ENCODE peak calls at places on chromosomes 11 and 22, in six cellular contexts. F is SK-N-SH, O is adrenal gland, T is occipital lobe, G is body of pancreas, W is cardiac muscle cell. N is an unnamed sample.
A peak's percentile ranks its signal among the peaks of the same experiment; 100 is the strongest.

GRCh38 chr22:23248583-23248982 is 68.3 kb downstream of the BCR start:
- DNase-seq in F (no peak), O (no peak), T (no peak), G (peak; percentile 45), W (peak; percentile 63), N (no peak)

GRCh38 chr22:19888131-19888746 is 33.6 kb upstream of the GNB1L start:
- DNase-seq in F (no peak), O (no peak), T (no peak), G (no peak), W (no peak), N (no peak)

GRCh38 chr22:23278883-23279675 is 98.8 kb downstream of the BCR start:
- DNase-seq in F (no peak), O (no peak), T (peak; percentile 33), G (peak; percentile 91), W (no peak), N (no peak)

GRCh38 chr11:1746516-1746931 is 3.9 kb downstream of the IFITM10 start:
- DNase-seq in F (peak; percentile 56), O (peak; percentile 95), T (no peak), G (peak; percentile 11), W (no peak), N (no peak)

GRCh38 chr11:6397636-6398035 is 7.4 kb downstream of the SMPD1 start:
- DNase-seq in F (no peak), O (peak; percentile 69), T (no peak), G (no peak), W (no peak), N (no peak)

GRCh38 chr22:27881404-27881803 is 37.7 kb downstream of the PITPNB start:
- DNase-seq in F (no peak), O (no peak), T (no peak), G (peak; percentile 31), W (no peak), N (peak; percentile 82)

GRCh38 chr11:121460941-121461514 is 8.3 kb upstream of the SORL1-AS1 start:
- DNase-seq in F (no peak), O (no peak), T (no peak), G (no peak), W (no peak), N (no peak)

GRCh38 chr11:102172127-102172848 is 62.0 kb downstream of the YAP1 start:
- DNase-seq in F (no peak), O (peak; percentile 26), T (no peak), G (peak; percentile 15), W (no peak), N (no peak)

GRCh38 chr22:45684752-45685359 is 13.2 kb downstream of the ATXN10 start:
- DNase-seq in F (no peak), O (no peak), T (no peak), G (no peak), W (no peak), N (no peak)

GRCh38 chr11:100925935-100926334 is 203.7 kb downstream of the PGR start:
- DNase-seq in F (no peak), O (no peak), T (no peak), G (no peak), W (no peak), N (no peak)

GRCh38 chr22:49024775-49025440 is 802.8 kb downstream of the BRD1 start:
- DNase-seq in F (no peak), O (no peak), T (no peak), G (no peak), W (no peak), N (no peak)

GRCh38 chr11:13923716-13924650 is 38.5 kb upstream of the SPON1 start:
- DNase-seq in F (no peak), O (no peak), T (no peak), G (no peak), W (no peak), N (no peak)

GRCh38 chr22:49967333-49968241 is 7.0 kb downstream of the PIM3 start:
- DNase-seq in F (peak; percentile 76), O (peak; percentile 96), T (no peak), G (peak; percentile 83), W (peak; percentile 42), N (peak; percentile 67)

GRCh38 chr11:122197055-122197987 is 81.3 kb upstream of the BLID start:
- DNase-seq in F (no peak), O (peak; percentile 78), T (no peak), G (no peak), W (no peak), N (no peak)

GRCh38 chr22:37229805-37230672 is 14.0 kb downstream of the RAC2 start:
- DNase-seq in F (no peak), O (peak; percentile 44), T (no peak), G (no peak), W (no peak), N (no peak)

GRCh38 chr11:67504950-67505561 is at the start of gene PITPNM1:
- DNase-seq in F (peak; percentile 86), O (peak; percentile 74), T (no peak), G (peak; percentile 70), W (peak; percentile 68), N (peak; percentile 31)

GRCh38 chr11:19253817-19254216 is 13.1 kb upstream of the E2F8 start:
- DNase-seq in F (no peak), O (no peak), T (no peak), G (no peak), W (no peak), N (no peak)

GRCh38 chr11:69791266-69791665 is 16.1 kb upstream of the FGF4 start:
- DNase-seq in F (no peak), O (no peak), T (peak; percentile 27), G (no peak), W (no peak), N (peak; percentile 10)